ENCODE peak calls at places on chromosomes 13 and 19, in four cellular contexts. F is GM12878, D is HCT116, V is SK-N-SH. Q is an unnamed sample.

GRCh38 chr13:50387124-50387581 is 371.9 kb downstream of the KCNRG start:
- DNase-seq in F (no peak), D (no peak), V (peak), Q (no peak)

GRCh38 chr19:1933942-1934341 is 7.0 kb upstream of the CSNK1G2 start:
- DNase-seq in F (no peak), D (no peak), V (no peak), Q (no peak)

GRCh38 chr13:59299584-59299983 is 864.1 kb downstream of the DIAPH3 start:
- DNase-seq in F (no peak), D (no peak), V (no peak), Q (no peak)

GRCh38 chr19:23785982-23786381 is 27.3 kb upstream of the ZNF681 start:
- DNase-seq in F (no peak), D (no peak), V (no peak), Q (no peak)

GRCh38 chr19:15885167-15885566 is 12.7 kb downstream of the CYP4F2 start:
- DNase-seq in F (no peak), D (no peak), V (no peak), Q (no peak)

GRCh38 chr13:45564108-45564507 is 51.4 kb downstream of the ERICH6B start:
- DNase-seq in F (no peak), D (no peak), V (no peak), Q (no peak)

GRCh38 chr19:7699422-7700127 is 2.4 kb downstream of the FCER2 start:
- DNase-seq in F (peak), D (no peak), V (no peak), Q (no peak)

GRCh38 chr19:33414667-33415605 is 41.4 kb downstream of the CEBPG start:
- DNase-seq in F (no peak), D (no peak), V (no peak), Q (no peak)

GRCh38 chr13:60453490-60453889 is 56.5 kb downstream of the TDRD3 start:
- DNase-seq in F (no peak), D (no peak), V (no peak), Q (no peak)

GRCh38 chr19:737591-738093 is 13.3 kb upstream of the MISP start:
- DNase-seq in F (no peak), D (no peak), V (peak), Q (peak)

GRCh38 chr19:35669974-35670373 is 3.7 kb downstream of the UPK1A start:
- DNase-seq in F (no peak), D (no peak), V (no peak), Q (no peak)

GRCh38 chr19:37997911-37998344 is 90.9 kb downstream of the SIPA1L3 start:
- DNase-seq in F (no peak), D (peak), V (no peak), Q (no peak)

GRCh38 chr13:102707465-102707864 is 12.6 kb upstream of the METTL21C start:
- DNase-seq in F (no peak), D (no peak), V (peak), Q (no peak)

GRCh38 chr19:34366670-34367423 is 1.9 kb downstream of the GPI start:
- DNase-seq in F (no peak), D (no peak), V (no peak), Q (no peak)

GRCh38 chr19:2034729-2035589 is 16.1 kb downstream of the MKNK2 start:
- DNase-seq in F (no peak), D (peak), V (peak), Q (peak)

GRCh38 chr19:16441661-16442071 is 30.1 kb downstream of the EPS15L1 start:
- DNase-seq in F (no peak), D (no peak), V (peak), Q (peak)

GRCh38 chr13:98509271-98510155 is 67.4 kb downstream of the STK24 start:
- DNase-seq in F (peak), D (peak), V (no peak), Q (no peak)

GRCh38 chr13:24627864-24628418 is 52.3 kb upstream of the ATP12A start:
- DNase-seq in F (no peak), D (no peak), V (no peak), Q (no peak)

GRCh38 chr13:102286326-102286725 is 115.5 kb downstream of the FGF14 start:
- DNase-seq in F (no peak), D (no peak), V (no peak), Q (no peak)

GRCh38 chr13:51805925-51806324 is 2.0 kb upstream of the DHRS12 start:
- DNase-seq in F (no peak), D (no peak), V (no peak), Q (no peak)

DNA sequence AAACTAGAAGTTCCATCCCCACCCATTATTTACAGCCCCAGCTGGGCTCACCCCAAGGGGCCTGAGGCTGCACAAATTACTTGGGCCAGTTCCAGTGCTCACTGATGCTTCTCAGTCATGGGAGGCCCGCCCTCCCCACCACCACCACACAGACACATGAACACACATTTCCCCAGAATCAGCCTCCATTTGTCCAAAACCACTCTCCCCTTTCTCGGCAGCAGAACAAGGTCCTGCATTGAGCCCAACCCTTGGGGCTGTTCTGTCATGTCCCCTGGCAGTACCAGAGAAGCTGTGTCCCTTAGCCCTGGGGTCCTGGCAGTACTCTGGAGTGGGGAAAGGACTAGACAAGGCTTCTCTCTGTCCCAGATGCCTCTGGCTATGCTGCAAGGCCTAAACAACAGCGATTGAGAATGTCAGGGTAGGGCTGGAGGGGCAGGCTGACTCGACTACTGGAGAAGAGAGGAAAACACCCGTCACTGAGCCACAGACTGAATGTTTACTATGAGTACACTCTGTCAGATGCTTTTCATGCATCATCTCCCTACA is 21.8 kb downstream of the SAMD4B start:
- DNase-seq in F (no peak), D (no peak), V (no peak), Q (no peak)
- TF ChIP-seq JUND in F (no peak), D (no peak), V (no peak), Q (no peak)

DNA sequence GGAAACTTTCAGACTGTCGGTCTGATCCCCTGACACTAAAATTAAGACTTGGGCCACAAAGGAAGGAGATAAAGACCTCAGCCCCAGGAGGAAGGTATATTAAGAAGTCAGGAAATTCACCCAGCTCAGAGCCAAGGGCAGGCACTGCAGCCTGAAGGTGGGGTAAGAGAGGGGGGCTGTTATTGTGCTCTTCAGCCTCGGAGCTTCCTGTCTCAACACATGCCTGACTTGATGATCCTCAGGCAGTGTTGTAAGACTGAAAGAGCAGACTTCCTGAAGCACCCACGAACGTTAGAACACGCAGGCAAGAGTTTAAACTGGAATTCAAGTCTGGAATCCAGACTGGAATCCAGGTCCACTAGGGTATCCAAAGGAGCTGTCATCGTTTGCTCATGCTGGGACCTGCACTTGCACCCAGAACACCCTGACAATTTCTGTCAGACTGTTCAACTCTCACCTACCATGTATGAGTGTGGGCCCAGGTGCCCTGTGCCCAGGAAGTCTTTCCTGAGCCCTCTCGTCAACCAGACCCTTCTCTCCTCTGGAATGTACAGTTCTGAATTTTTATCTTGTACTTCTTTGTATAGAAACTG is 10.7 kb upstream of the FLT1 start:
- DNase-seq in F (no peak), D (no peak), V (no peak), Q (no peak)
- TF ChIP-seq JUND in F (no peak), D (no peak), V (no peak), Q (no peak)

GRCh38 chr19:46451352-46451751 is 20.0 kb downstream of the PNMA8A start:
- DNase-seq in F (no peak), D (no peak), V (no peak), Q (no peak)
- TF ChIP-seq JUND in F (no peak), D (no peak), V (no peak), Q (no peak)

GRCh38 chr19:55340144-55340783 is 588 bp downstream of the KMT5C start:
- DNase-seq in F (no peak), D (no peak), V (peak), Q (no peak)
- TF ChIP-seq JUND in F (no peak), D (no peak), V (no peak), Q (no peak)

DNA sequence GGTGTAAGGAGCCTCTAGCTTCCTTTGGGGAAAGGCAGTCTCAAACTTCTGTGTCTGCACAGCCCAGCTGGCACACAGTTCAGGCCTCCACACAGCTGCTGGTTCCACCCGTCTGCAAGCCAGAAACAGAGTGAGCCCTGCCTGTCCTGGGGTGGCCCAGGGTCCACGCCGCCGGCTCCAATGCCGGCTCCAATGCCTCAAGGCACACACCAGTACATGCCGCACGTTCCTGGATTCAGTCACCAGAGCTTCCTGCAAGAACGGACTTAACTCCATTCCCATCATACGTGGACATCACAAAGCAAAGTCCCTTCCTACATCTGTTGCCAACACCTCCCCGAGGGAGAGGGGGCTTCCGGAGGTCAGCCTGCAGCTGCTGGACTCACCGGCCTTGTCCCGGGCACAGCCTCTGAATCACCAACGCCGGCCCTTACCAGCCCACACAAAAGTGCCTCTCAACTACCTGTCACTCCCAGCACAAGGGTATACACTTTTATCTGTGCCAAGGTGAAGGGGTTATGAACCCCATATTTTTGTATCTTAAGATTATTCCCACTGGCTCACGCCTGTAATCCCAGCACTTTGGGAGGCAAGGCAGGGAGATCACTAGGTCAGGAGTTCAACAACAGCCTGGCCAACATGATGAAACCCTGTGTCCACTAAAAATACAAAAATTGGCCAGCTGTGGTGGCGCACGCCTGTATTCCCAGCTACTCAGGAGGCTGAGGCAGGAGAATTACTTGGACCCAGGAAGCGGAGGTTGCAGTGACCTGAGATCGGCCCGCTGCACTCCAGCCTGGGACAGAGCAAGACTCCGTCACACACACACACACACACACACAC is 8.4 kb downstream of the SH3GL1 start:
- DNase-seq in F (no peak), D (no peak), V (no peak), Q (no peak)
- TF ChIP-seq JUND in F (no peak), D (no peak), V (no peak), Q (no peak)

DNA sequence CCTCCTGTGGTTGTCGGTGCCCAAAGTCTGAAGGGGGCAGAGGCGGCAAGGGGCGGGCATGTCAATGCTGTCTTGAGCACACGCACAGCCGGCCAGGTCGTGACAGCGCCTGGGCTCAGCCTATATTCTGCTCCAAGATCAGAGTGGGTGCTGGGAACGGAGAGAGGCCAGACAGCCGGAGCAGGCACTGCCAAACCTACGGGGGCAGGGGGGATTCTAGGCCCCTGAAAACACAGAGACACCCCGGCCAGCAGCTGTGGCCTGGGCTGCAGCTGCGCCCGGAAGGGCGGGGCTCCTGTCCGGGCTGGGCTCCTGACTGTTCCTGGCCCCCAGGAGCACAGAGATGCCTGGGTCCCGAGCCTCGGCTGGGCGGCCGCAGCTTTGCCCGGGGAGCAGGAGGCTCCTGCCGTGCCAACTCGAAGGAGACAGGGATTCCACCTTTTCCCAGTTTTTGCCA is 2662.9 kb upstream of the PCDH20 start:
- DNase-seq in F (no peak), D (no peak), V (peak), Q (no peak)
- TF ChIP-seq JUND in F (no peak), D (no peak), V (no peak), Q (no peak)